ENCODE peak calls at places on chromosome 2, in six cellular contexts. J, D, R, U, P and C are unnamed samples.

GRCh38 chr2:27804146-27804545 is 32.6 kb downstream of the MRPL33 start:
- DNase-seq in D (no peak), J (no peak), U (no peak), P (no peak), R (no peak), C (peak; percentile 66)

GRCh38 chr2:8786463-8786862 is 51.0 kb downstream of the KIDINS220 start:
- DNase-seq in J (no peak), R (no peak), D (no peak), P (no peak), U (no peak), C (no peak)

GRCh38 chr2:5164806-5165525 is 527.2 kb upstream of the SOX11 start:
- DNase-seq in J (no peak), R (no peak), D (no peak), U (no peak), P (peak; percentile 20), C (no peak)

GRCh38 chr2:156864230-156864629 is 393.3 kb upstream of the GALNT5 start:
- DNase-seq in P (no peak), D (no peak), J (no peak), R (no peak), U (no peak), C (no peak)

GRCh38 chr2:230008708-230009066 is 60.0 kb downstream of the SLC16A14 start:
- DNase-seq in P (no peak), J (no peak), D (no peak), R (no peak), U (no peak), C (no peak)

GRCh38 chr2:199466704-199467461 is 9.1 kb upstream of the SATB2 start:
- DNase-seq in P (no peak), R (no peak), J (no peak), U (no peak), D (no peak), C (no peak)

GRCh38 chr2:14712091-14712490 is 79.6 kb downstream of the LRATD1 start:
- DNase-seq in J (no peak), U (no peak), P (no peak), D (no peak), R (no peak), C (peak; percentile 13)

GRCh38 chr2:63865159-63865799 is 23.6 kb downstream of the UGP2 start:
- DNase-seq in U (no peak), D (no peak), J (no peak), P (no peak), R (no peak), C (peak; percentile 67)

GRCh38 chr2:159755788-159756187 is 42.2 kb downstream of the CD302 start:
- DNase-seq in U (no peak), P (no peak), R (no peak), J (no peak), D (peak; percentile 79), C (no peak)

GRCh38 chr2:236286866-236287545 is 22.8 kb upstream of the ASB18 start:
- DNase-seq in U (peak; percentile 9), R (no peak), D (peak; percentile 42), J (no peak), P (no peak), C (no peak)

GRCh38 chr2:188677182-188677581 is 297.0 kb upstream of the COL3A1 start:
- DNase-seq in J (no peak), U (no peak), D (peak; percentile 30), P (no peak), R (no peak), C (no peak)

GRCh38 chr2:151637284-151637781 is 96.9 kb downstream of the NEB start:
- DNase-seq in D (no peak), R (no peak), P (no peak), J (peak; percentile 27), U (no peak), C (no peak)